ENCODE peak calls at places on chromosomes 7 and 10, in four cellular contexts. S is NCI-H460; N is stimulated activated CD8-positive, alpha-beta memory T cell treated with anti-CD3 and anti-CD28 coated beads, Interleukin-2, amount 100 ng/mL, for 1 hour; B is pons. G is an unnamed sample.

GRCh38 chr7:112149734-112150133 is 56.5 kb downstream of the DOCK4 start:
- DNase-seq in S (no peak), B (no peak), N (no peak), G (no peak)

GRCh38 chr10:49277973-49278372 is 21.0 kb upstream of the C10orf71 start:
- DNase-seq in S (no peak), B (no peak), N (no peak), G (no peak)

GRCh38 chr7:135994466-135995205 is 17.5 kb upstream of the MTPN start:
- DNase-seq in B (no peak), N (no peak), S (no peak), G (no peak)

GRCh38 chr7:32761451-32762320 is 129.9 kb downstream of the KBTBD2 start:
- DNase-seq in S (no peak), B (no peak), N (no peak), G (no peak)

GRCh38 chr10:76675951-76676587 is 961.5 kb downstream of the KCNMA1 start:
- DNase-seq in N (no peak), S (no peak), B (peak), G (peak)

GRCh38 chr10:115982526-115982925 is 290.5 kb downstream of the GFRA1 start:
- DNase-seq in B (no peak), S (no peak), N (no peak), G (no peak)

GRCh38 chr10:126186746-126187145 is 201.5 kb downstream of the ADAM12 start:
- DNase-seq in B (no peak), N (no peak), S (no peak), G (no peak)

GRCh38 chr7:1468899-1469298 is 9.6 kb upstream of the MICALL2 start:
- DNase-seq in S (no peak), N (no peak), B (no peak), G (no peak)

GRCh38 chr10:78672898-78673297 is 395.9 kb upstream of the ZMIZ1 start:
- DNase-seq in B (no peak), N (no peak), S (no peak), G (no peak)

G was measured in midbrain.